ENCODE peak calls at places on chromosome 5, in seven cellular contexts. J is SK-N-SH; C is cardiac muscle cell; F is gastrocnemius medialis; R is breast epithelium; Z is effector memory CD4-positive, alpha-beta T cell; B is mammary epithelial cell. E is an unnamed sample. For H3K9me3, the result is how much of the 10 kb centered on the place peaks cover.

GRCh38 chr5:149675467-149676201 is 54.5 kb upstream of the PPARGC1B start:
- DNase-seq in J (no peak), C (no peak), F (no peak), R (no peak), Z (no peak), B (no peak), E (no peak)

GRCh38 chr5:160260881-160261815 is 31.8 kb downstream of the FABP6 start:
- DNase-seq in J (no peak), C (peak), F (no peak), R (no peak), Z (no peak), B (no peak), E (no peak)

GRCh38 chr5:93954421-93955069 is 213.1 kb upstream of the POU5F2 start:
- DNase-seq in J (no peak), C (no peak), F (no peak), R (no peak), Z (no peak), B (no peak), E (no peak)

GRCh38 chr5:113053614-113054013 is 77.0 kb downstream of the DCP2 start:
- DNase-seq in J (no peak), C (peak), F (no peak), R (no peak), Z (no peak), B (no peak), E (no peak)

GRCh38 chr5:137618476-137618875 is 117.4 kb downstream of the KLHL3 start:
- DNase-seq in J (no peak), C (no peak), F (no peak), R (no peak), Z (no peak), B (no peak), E (no peak)

GRCh38 chr5:87686975-87687374 is 274.2 kb upstream of the CCNH start:
- DNase-seq in J (no peak), C (no peak), F (no peak), R (no peak), Z (no peak), B (no peak), E (no peak)

GRCh38 chr5:151150484-151151262 is 6.9 kb downstream of the ANXA6 start:
- DNase-seq in J (peak), C (peak), F (no peak), R (no peak), Z (peak), B (no peak), E (peak)

GRCh38 chr5:155826947-155827815 is 499.8 kb upstream of the SGCD start:
- DNase-seq in J (no peak), C (no peak), F (no peak), R (no peak), Z (no peak), B (no peak), E (no peak)

GRCh38 chr5:57834829-57835554 is 352.4 kb upstream of the ACTBL2 start:
- DNase-seq in J (peak), C (peak), F (no peak), R (no peak), Z (no peak), B (peak), E (no peak)

GRCh38 chr5:79495311-79495710 is 18.6 kb downstream of the HOMER1 start:
- DNase-seq in J (no peak), C (no peak), F (no peak), R (no peak), Z (no peak), B (peak), E (no peak)

GRCh38 chr5:173457482-173457881 is 129.3 kb upstream of the STC2 start:
- DNase-seq in J (no peak), C (peak), F (peak), R (no peak), Z (no peak), B (no peak), E (no peak)

GRCh38 chr5:138109463-138110265 is 25.8 kb downstream of the WNT8A start:
- DNase-seq in J (no peak), C (no peak), F (no peak), R (no peak), Z (no peak), B (peak), E (no peak)

DNA sequence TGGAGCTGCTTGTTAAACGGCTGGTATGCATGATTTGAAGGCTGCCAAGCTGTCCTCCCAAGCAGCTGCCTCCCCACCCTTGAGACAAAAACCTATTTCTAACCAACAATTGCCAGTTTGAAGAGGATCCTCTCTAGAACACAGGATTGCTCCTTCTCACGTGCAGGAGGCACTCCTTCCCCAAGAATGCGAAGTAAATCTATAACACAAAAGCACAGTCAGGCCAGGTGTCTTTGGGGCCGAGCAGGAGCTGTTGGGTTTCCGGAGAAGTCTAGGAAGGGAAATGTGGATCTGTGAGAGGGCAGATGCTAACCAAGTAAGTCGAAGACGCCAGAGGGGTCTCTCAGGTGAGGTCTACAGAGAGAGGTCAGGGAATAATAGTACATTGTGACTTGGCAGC is 35.4 kb upstream of the GNPDA1 start:
- DNase-seq in J (no peak), C (no peak), F (no peak), R (no peak), Z (no peak), B (no peak), E (no peak)
- H3K9me3 ChIP-seq in J (under half), C (under half), F (under half), R (under half), Z (under half), B (under half), E (under half)

GRCh38 chr5:12177851-12178250 is 273.6 kb upstream of the CTNND2 start:
- DNase-seq in J (no peak), C (no peak), F (no peak), R (no peak), Z (no peak), B (no peak), E (no peak)

GRCh38 chr5:12175914-12176585 is 271.8 kb upstream of the CTNND2 start:
- DNase-seq in J (no peak), C (no peak), F (no peak), R (no peak), Z (no peak), B (no peak), E (no peak)

GRCh38 chr5:12177225-12177624 is 273.0 kb upstream of the CTNND2 start:
- DNase-seq in J (no peak), C (no peak), F (no peak), R (no peak), Z (no peak), B (no peak), E (no peak)

DNA sequence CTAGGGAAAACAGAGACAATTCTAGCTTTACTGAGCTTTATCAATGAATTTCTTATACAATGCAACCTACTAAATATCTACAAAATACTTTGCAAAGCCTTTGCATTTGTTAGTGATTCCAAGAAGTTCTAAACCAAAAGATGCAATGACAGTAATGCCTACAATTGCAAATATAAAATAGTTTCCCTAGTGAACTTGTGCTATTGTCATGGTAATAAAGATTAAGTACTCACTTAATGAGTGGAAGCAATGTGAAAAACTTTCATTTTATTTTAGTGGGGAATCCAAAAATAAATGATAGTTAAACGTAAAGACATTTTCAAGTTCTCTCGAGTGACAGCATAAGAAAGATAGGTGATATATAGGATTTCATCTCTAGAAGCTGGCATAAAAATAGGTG is 270.5 kb upstream of the CTNND2 start:
- DNase-seq in J (no peak), C (no peak), F (no peak), R (no peak), Z (no peak), B (no peak), E (no peak)
- H3K9me3 ChIP-seq in J (under half), C (under half), F (under half), R (under half), Z (under half), B (under half), E (under half)

GRCh38 chr5:179885491-179886090 is 22.1 kb downstream of the TBC1D9B start:
- DNase-seq in J (no peak), C (no peak), F (no peak), R (no peak), Z (no peak), B (no peak), E (no peak)

GRCh38 chr5:179887802-179888201 is 19.9 kb downstream of the TBC1D9B start:
- DNase-seq in J (no peak), C (no peak), F (no peak), R (no peak), Z (no peak), B (no peak), E (no peak)

GRCh38 chr5:179887095-179887494 is 20.6 kb downstream of the TBC1D9B start:
- DNase-seq in J (no peak), C (no peak), F (peak), R (no peak), Z (no peak), B (no peak), E (no peak)

GRCh38 chr5:179883163-179883562 is 24.5 kb downstream of the TBC1D9B start:
- DNase-seq in J (no peak), C (no peak), F (no peak), R (no peak), Z (no peak), B (no peak), E (no peak)

DNA sequence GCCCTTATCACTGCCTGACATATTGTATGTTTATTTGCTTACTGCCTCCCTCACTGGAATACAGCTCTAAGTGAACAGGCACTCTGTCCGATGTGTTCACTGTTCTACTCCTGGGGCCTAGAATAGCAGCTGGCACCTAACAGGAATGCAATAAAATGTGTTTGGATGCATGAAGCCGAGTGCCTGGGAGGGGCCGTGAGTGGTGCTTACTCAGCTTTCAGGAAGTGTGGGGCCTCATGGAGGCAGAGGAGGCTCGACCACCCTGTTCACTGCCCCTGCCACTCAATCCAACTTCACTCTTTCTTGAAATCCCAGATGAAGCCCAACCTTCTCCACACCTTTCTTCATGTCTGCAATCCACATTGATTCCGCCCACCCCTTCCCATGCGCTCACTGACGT is 21.5 kb downstream of the TBC1D9B start:
- DNase-seq in J (no peak), C (no peak), F (no peak), R (no peak), Z (no peak), B (no peak), E (no peak)
- H3K9me3 ChIP-seq in J (under half), C (under half), F (under half), R (under half), Z (under half), B (under half), E (under half)

GRCh38 chr5:33457124-33457523 is 16.4 kb downstream of the TARS1 start:
- DNase-seq in J (no peak), C (peak), F (no peak), R (no peak), Z (no peak), B (no peak), E (no peak)
- H3K9me3 ChIP-seq in J (under half), C (under half), F (under half), R (under half), Z (under half), B (under half), E (under half)

DNA sequence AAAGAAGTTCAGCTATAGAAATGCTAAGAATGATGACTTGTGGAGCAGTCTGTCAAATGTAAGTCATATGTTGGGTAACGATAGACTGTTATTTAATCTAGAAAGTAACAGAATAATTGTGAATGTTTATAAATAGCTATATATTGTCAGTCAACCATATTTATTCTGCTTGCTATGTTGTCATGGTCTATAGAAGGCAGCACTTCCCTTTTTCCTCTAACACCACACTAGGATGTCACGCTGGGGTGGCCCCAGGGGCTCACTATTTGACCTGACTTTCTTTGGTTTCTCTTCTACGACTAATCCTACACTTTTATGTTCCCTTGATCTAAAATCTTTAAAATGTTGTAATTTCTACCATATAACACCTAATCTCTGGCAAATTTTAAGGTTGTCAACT is 20.5 kb downstream of the ERAP2 start:
- DNase-seq in J (no peak), C (no peak), F (no peak), R (no peak), Z (no peak), B (no peak), E (no peak)
- H3K9me3 ChIP-seq in J (under half), C (under half), F (under half), R (under half), Z (under half), B (under half), E (under half)

DNA sequence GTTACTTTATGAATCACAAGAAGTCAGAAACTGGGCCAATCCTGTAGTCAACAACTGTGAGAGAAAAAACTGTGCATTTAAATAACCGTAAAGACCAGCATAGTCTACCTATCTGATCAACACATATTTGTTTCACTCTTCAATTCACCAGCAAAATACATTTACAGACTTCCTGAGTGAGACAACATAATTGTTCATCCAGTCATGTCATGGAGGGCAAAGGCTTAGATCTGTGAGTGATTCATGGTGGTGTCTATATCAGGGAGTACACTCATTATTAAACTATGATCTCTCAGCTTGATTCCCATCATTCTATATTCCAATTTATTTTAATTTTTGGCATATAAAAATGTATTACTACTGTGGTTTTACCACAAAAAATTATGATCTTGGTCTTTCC is 694.6 kb downstream of the DNAH5 start:
- DNase-seq in J (no peak), C (no peak), F (no peak), R (no peak), Z (no peak), B (peak), E (no peak)
- H3K9me3 ChIP-seq in J (under half), C (under half), F (under half), R (under half), Z (under half), B (under half), E (under half)

DNA sequence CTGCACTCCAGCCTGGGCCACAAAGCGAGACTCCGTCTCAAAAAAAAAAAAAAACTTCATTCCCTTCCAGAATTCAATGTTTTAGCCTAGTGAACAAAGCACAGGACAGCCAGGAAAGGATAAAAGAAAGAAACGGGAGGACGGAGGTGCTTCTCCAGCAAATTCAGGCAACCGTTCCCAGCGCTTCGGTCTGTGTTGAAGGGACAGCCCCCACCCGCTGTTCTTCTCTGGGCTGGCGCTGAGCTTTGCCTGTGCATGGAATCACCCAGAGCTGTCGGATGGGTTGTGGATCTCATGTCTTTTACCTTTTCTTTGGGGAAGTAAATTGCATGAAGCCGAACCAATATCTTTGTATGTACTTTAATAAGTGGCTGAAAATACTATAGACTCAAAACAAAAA is 248.4 kb upstream of the IRX2 start:
- DNase-seq in J (no peak), C (no peak), F (no peak), R (no peak), Z (no peak), B (no peak), E (no peak)
- H3K9me3 ChIP-seq in J (under half), C (under half), F (under half), R (under half), Z (under half), B (under half), E (under half)

E was measured in T-helper 17 cell.